ENCODE peak calls at places on chromosomes 7 and 10, in nine cellular contexts. One of them, this sample, is unnamed. For H3K27me3, the result is how much of the 10 kb centered on the place peaks cover.

GRCh38 chr10:14220026-14220425 is 110.7 kb downstream of the FRMD4A start:
- DNase-seq in heart right ventricle: no peak
- DNase-seq in neural progenitor cell: no peak
- DNase-seq in GM23338: no peak
- DNase-seq in CD8-positive, alpha-beta T cell: no peak
- DNase-seq in keratinocyte: no peak
- DNase-seq in cardiac muscle cell: peak
- DNase-seq in heart left ventricle: no peak
- DNase-seq in MM.1S: no peak
- DNase-seq in this sample: no peak

GRCh38 chr7:25863727-25864116 is 288.3 kb upstream of the NFE2L3 start:
- DNase-seq in neural progenitor cell: no peak
- DNase-seq in cardiac muscle cell: no peak
- DNase-seq in CD8-positive, alpha-beta T cell: no peak
- DNase-seq in heart left ventricle: no peak
- DNase-seq in GM23338: no peak
- DNase-seq in keratinocyte: no peak
- DNase-seq in MM.1S: no peak
- DNase-seq in heart right ventricle: no peak
- DNase-seq in this sample: no peak

GRCh38 chr10:62873866-62874265 is 57.7 kb upstream of the EGR2 start:
- DNase-seq in heart right ventricle: no peak
- DNase-seq in heart left ventricle: no peak
- DNase-seq in CD8-positive, alpha-beta T cell: no peak
- DNase-seq in MM.1S: no peak
- DNase-seq in neural progenitor cell: no peak
- DNase-seq in cardiac muscle cell: no peak
- DNase-seq in GM23338: no peak
- DNase-seq in keratinocyte: no peak
- DNase-seq in this sample: no peak

GRCh38 chr7:123716877-123717276 is 31.9 kb downstream of the WASL start:
- DNase-seq in keratinocyte: no peak
- DNase-seq in neural progenitor cell: no peak
- DNase-seq in cardiac muscle cell: no peak
- DNase-seq in GM23338: peak
- DNase-seq in heart left ventricle: no peak
- DNase-seq in MM.1S: no peak
- DNase-seq in heart right ventricle: no peak
- DNase-seq in CD8-positive, alpha-beta T cell: no peak
- DNase-seq in this sample: no peak

GRCh38 chr10:122648599-122649428 is 50.8 kb downstream of the C10orf120 start:
- DNase-seq in heart left ventricle: no peak
- DNase-seq in keratinocyte: no peak
- DNase-seq in MM.1S: no peak
- DNase-seq in neural progenitor cell: peak
- DNase-seq in GM23338: peak
- DNase-seq in cardiac muscle cell: peak
- DNase-seq in heart right ventricle: peak
- DNase-seq in CD8-positive, alpha-beta T cell: no peak
- DNase-seq in this sample: peak

GRCh38 chr10:62019013-62019684 is 117.7 kb downstream of the ARID5B start:
- DNase-seq in cardiac muscle cell: peak
- DNase-seq in heart right ventricle: no peak
- DNase-seq in MM.1S: no peak
- DNase-seq in neural progenitor cell: no peak
- DNase-seq in GM23338: no peak
- DNase-seq in heart left ventricle: no peak
- DNase-seq in CD8-positive, alpha-beta T cell: no peak
- DNase-seq in keratinocyte: no peak
- DNase-seq in this sample: no peak

GRCh38 chr7:46713868-46714596 is 793.0 kb upstream of the IGFBP3 start:
- DNase-seq in MM.1S: no peak
- DNase-seq in keratinocyte: no peak
- DNase-seq in cardiac muscle cell: peak
- DNase-seq in GM23338: no peak
- DNase-seq in CD8-positive, alpha-beta T cell: no peak
- DNase-seq in heart right ventricle: no peak
- DNase-seq in neural progenitor cell: no peak
- DNase-seq in heart left ventricle: no peak
- DNase-seq in this sample: no peak

GRCh38 chr10:101513733-101514132 is 74.3 kb downstream of the POLL start:
- DNase-seq in keratinocyte: no peak
- DNase-seq in MM.1S: no peak
- DNase-seq in heart left ventricle: no peak
- DNase-seq in CD8-positive, alpha-beta T cell: no peak
- DNase-seq in cardiac muscle cell: no peak
- DNase-seq in neural progenitor cell: no peak
- DNase-seq in heart right ventricle: no peak
- DNase-seq in GM23338: no peak
- DNase-seq in this sample: no peak

GRCh38 chr10:104043185-104043830 is 42.4 kb downstream of the COL17A1 start:
- DNase-seq in CD8-positive, alpha-beta T cell: no peak
- DNase-seq in cardiac muscle cell: no peak
- DNase-seq in heart right ventricle: no peak
- DNase-seq in GM23338: no peak
- DNase-seq in MM.1S: no peak
- DNase-seq in heart left ventricle: no peak
- DNase-seq in neural progenitor cell: no peak
- DNase-seq in keratinocyte: no peak
- DNase-seq in this sample: no peak

GRCh38 chr10:126904807-126905686 is at the start of gene DOCK1:
- DNase-seq in heart left ventricle: peak
- DNase-seq in heart right ventricle: peak
- DNase-seq in cardiac muscle cell: peak
- DNase-seq in GM23338: peak
- DNase-seq in CD8-positive, alpha-beta T cell: no peak
- DNase-seq in keratinocyte: no peak
- DNase-seq in MM.1S: no peak
- DNase-seq in neural progenitor cell: peak
- DNase-seq in this sample: no peak

GRCh38 chr7:18019562-18019961 is 8.1 kb downstream of the PRPS1L1 start:
- DNase-seq in MM.1S: no peak
- DNase-seq in neural progenitor cell: no peak
- DNase-seq in CD8-positive, alpha-beta T cell: no peak
- DNase-seq in keratinocyte: peak
- DNase-seq in cardiac muscle cell: peak
- DNase-seq in heart left ventricle: no peak
- DNase-seq in GM23338: no peak
- DNase-seq in heart right ventricle: no peak
- DNase-seq in this sample: no peak

GRCh38 chr7:16261100-16261499 is 160.2 kb downstream of the CRPPA start:
- DNase-seq in CD8-positive, alpha-beta T cell: no peak
- DNase-seq in GM23338: no peak
- DNase-seq in heart right ventricle: no peak
- DNase-seq in cardiac muscle cell: no peak
- DNase-seq in neural progenitor cell: no peak
- DNase-seq in MM.1S: no peak
- DNase-seq in keratinocyte: no peak
- DNase-seq in heart left ventricle: no peak
- DNase-seq in this sample: no peak

GRCh38 chr10:3273966-3274365 is 101.4 kb upstream of the PITRM1 start:
- DNase-seq in heart left ventricle: no peak
- DNase-seq in heart right ventricle: no peak
- DNase-seq in GM23338: no peak
- DNase-seq in CD8-positive, alpha-beta T cell: no peak
- DNase-seq in neural progenitor cell: no peak
- DNase-seq in MM.1S: no peak
- DNase-seq in cardiac muscle cell: no peak
- DNase-seq in keratinocyte: no peak
- DNase-seq in this sample: no peak

GRCh38 chr10:3277566-3277965 is 105.0 kb upstream of the PITRM1 start:
- DNase-seq in MM.1S: no peak
- DNase-seq in GM23338: no peak
- DNase-seq in keratinocyte: no peak
- DNase-seq in cardiac muscle cell: no peak
- DNase-seq in CD8-positive, alpha-beta T cell: no peak
- DNase-seq in heart left ventricle: no peak
- DNase-seq in neural progenitor cell: no peak
- DNase-seq in heart right ventricle: no peak
- DNase-seq in this sample: no peak

GRCh38 chr10:3271385-3272115 is 99.0 kb upstream of the PITRM1 start:
- DNase-seq in neural progenitor cell: no peak
- DNase-seq in heart left ventricle: no peak
- DNase-seq in CD8-positive, alpha-beta T cell: no peak
- DNase-seq in GM23338: no peak
- DNase-seq in cardiac muscle cell: no peak
- DNase-seq in heart right ventricle: peak
- DNase-seq in MM.1S: no peak
- DNase-seq in keratinocyte: no peak
- DNase-seq in this sample: no peak

GRCh38 chr10:3272300-3272699 is 99.7 kb upstream of the PITRM1 start:
- DNase-seq in keratinocyte: no peak
- DNase-seq in CD8-positive, alpha-beta T cell: no peak
- DNase-seq in MM.1S: no peak
- DNase-seq in heart right ventricle: no peak
- DNase-seq in GM23338: peak
- DNase-seq in neural progenitor cell: peak
- DNase-seq in cardiac muscle cell: no peak
- DNase-seq in heart left ventricle: no peak
- DNase-seq in this sample: no peak

DNA sequence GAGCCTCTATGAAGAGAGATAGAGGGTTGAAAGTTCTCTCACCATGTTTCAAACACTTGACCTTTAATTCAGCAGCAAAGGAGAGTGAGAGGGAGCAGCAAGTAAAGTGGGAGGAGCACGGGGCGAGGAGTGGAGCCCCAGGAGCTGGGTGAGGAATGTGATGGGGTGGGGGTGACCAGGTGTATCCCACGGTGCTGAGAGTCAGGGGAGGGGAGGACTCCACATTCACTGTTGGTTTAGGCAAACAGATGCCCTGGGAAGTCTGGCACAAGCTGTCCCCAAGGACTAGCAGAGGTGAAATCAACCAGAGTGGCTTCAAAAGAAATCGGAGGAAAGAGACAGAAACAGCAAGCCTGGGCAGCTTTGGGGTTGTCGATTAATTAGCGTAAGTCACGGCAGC is 101.8 kb upstream of the PITRM1 start:
- DNase-seq in cardiac muscle cell: no peak
- DNase-seq in GM23338: no peak
- DNase-seq in keratinocyte: no peak
- DNase-seq in neural progenitor cell: no peak
- DNase-seq in heart right ventricle: no peak
- DNase-seq in MM.1S: no peak
- DNase-seq in heart left ventricle: no peak
- DNase-seq in CD8-positive, alpha-beta T cell: no peak
- DNase-seq in this sample: no peak
- H3K4me3 ChIP-seq in cardiac muscle cell: no peak
- H3K4me3 ChIP-seq in GM23338: no peak
- H3K4me3 ChIP-seq in keratinocyte: no peak
- H3K4me3 ChIP-seq in neural progenitor cell: no peak
- H3K4me3 ChIP-seq in heart right ventricle: no peak
- H3K4me3 ChIP-seq in MM.1S: no peak
- H3K4me3 ChIP-seq in heart left ventricle: no peak
- H3K4me3 ChIP-seq in CD8-positive, alpha-beta T cell: no peak
- H3K4me3 ChIP-seq in this sample: no peak

DNA sequence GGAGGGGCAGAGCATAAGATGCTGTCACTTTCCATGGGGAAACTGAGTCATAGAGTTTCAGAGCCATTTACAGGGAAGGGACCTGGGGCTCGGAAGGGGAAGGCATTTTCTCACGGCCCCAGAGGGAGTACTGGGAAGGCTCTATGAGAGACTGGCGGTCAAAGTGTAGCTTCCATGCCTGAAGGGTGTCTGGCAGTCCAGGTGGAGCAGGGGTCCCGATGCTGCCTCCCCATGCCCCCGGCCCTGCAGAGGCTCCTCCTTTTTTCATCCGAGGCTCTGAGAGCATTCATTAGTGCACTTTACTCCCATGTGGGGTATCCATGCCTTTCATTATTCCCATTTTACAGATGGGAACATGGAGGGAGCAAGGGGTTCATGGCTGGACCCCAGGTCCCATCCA is 27.9 kb upstream of the PCBD1 start:
- DNase-seq in heart left ventricle: peak
- DNase-seq in CD8-positive, alpha-beta T cell: no peak
- DNase-seq in MM.1S: no peak
- DNase-seq in neural progenitor cell: no peak
- DNase-seq in keratinocyte: no peak
- DNase-seq in cardiac muscle cell: no peak
- DNase-seq in GM23338: no peak
- DNase-seq in heart right ventricle: no peak
- DNase-seq in this sample: no peak
- H3K27me3 ChIP-seq in heart left ventricle: under half
- H3K27me3 ChIP-seq in CD8-positive, alpha-beta T cell: under half
- H3K27me3 ChIP-seq in MM.1S: half or more
- H3K27me3 ChIP-seq in neural progenitor cell: under half
- H3K27me3 ChIP-seq in keratinocyte: under half
- H3K27me3 ChIP-seq in cardiac muscle cell: under half
- H3K27me3 ChIP-seq in GM23338: under half
- H3K27me3 ChIP-seq in heart right ventricle: under half
- H3K27me3 ChIP-seq in this sample: under half

DNA sequence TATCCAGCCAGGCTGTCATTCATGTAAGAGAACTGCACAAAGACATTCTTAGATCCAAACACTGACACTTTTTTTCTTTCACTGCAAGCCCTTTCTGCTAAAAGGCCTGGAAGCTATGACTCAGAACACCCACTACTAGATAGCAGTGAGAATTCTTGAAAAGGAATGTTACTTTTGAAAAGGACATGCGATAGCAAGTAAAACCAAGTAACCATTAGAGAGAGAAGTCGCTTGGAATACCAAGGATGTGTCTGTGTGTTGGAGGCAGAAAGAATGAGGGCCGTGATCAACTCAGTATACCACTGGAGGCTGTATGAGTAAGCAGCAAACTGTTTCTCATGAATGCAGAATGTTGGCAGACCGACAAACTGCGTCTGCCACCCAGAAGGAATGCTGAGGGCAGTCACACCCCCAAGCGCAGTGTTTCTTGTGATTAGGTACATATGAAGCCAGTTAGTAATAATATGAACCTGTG is 941.1 kb downstream of the TYW1 start:
- DNase-seq in neural progenitor cell: no peak
- DNase-seq in CD8-positive, alpha-beta T cell: no peak
- DNase-seq in GM23338: no peak
- DNase-seq in heart left ventricle: no peak
- DNase-seq in MM.1S: no peak
- DNase-seq in cardiac muscle cell: peak
- DNase-seq in keratinocyte: peak
- DNase-seq in heart right ventricle: no peak
- DNase-seq in this sample: no peak
- H3K4me3 ChIP-seq in neural progenitor cell: no peak
- H3K4me3 ChIP-seq in CD8-positive, alpha-beta T cell: no peak
- H3K4me3 ChIP-seq in GM23338: no peak
- H3K4me3 ChIP-seq in heart left ventricle: no peak
- H3K4me3 ChIP-seq in MM.1S: no peak
- H3K4me3 ChIP-seq in cardiac muscle cell: no peak
- H3K4me3 ChIP-seq in keratinocyte: peak
- H3K4me3 ChIP-seq in heart right ventricle: peak
- H3K4me3 ChIP-seq in this sample: no peak

GRCh38 chr7:50302486-50303081 is 1.9 kb upstream of the IKZF1 start:
- DNase-seq in keratinocyte: no peak
- DNase-seq in MM.1S: no peak
- DNase-seq in cardiac muscle cell: no peak
- DNase-seq in neural progenitor cell: no peak
- DNase-seq in heart left ventricle: peak
- DNase-seq in GM23338: peak
- DNase-seq in heart right ventricle: no peak
- DNase-seq in CD8-positive, alpha-beta T cell: no peak
- DNase-seq in this sample: no peak
- H3K27me3 ChIP-seq in keratinocyte: under half
- H3K27me3 ChIP-seq in MM.1S: under half
- H3K27me3 ChIP-seq in cardiac muscle cell: half or more
- H3K27me3 ChIP-seq in neural progenitor cell: half or more
- H3K27me3 ChIP-seq in heart left ventricle: under half
- H3K27me3 ChIP-seq in GM23338: half or more
- H3K27me3 ChIP-seq in heart right ventricle: under half
- H3K27me3 ChIP-seq in CD8-positive, alpha-beta T cell: under half
- H3K27me3 ChIP-seq in this sample: under half